ENCODE peak calls at places on chromosomes 13 and 19, in four cellular contexts. T, S, K and D are unnamed samples.

GRCh38 chr19:19434483-19435045 is 29.1 kb downstream of the GATAD2A start:
- DNase-seq in T (no peak), S (peak; percentile 32), K (no peak), D (peak; percentile 85)

GRCh38 chr13:77002590-77003190 is 10.8 kb downstream of the CLN5 start:
- DNase-seq in T (peak; percentile 44), S (no peak), K (peak; percentile 10), D (no peak)

GRCh38 chr19:33054623-33055022 is 10.1 kb downstream of the RHPN2 start:
- DNase-seq in T (peak; percentile 50), S (no peak), K (peak; percentile 67), D (no peak)

GRCh38 chr19:19120308-19121156 is 17.7 kb downstream of the TMEM161A start:
- DNase-seq in T (peak; percentile 72), S (peak; percentile 48), K (no peak), D (peak; percentile 86)

GRCh38 chr13:50130686-50131051 is 115.4 kb downstream of the KCNRG start:
- DNase-seq in T (peak; percentile 22), S (no peak), K (no peak), D (peak; percentile 39)

GRCh38 chr13:25659091-25659502 is 287.3 kb downstream of the ATP8A2 start:
- DNase-seq in T (peak; percentile 11), S (no peak), K (peak; percentile 31), D (no peak)

GRCh38 chr13:94419304-94419943 is 60.1 kb downstream of the DCT start:
- DNase-seq in T (no peak), S (no peak), K (peak; percentile 31), D (no peak)

GRCh38 chr19:53828531-53828930 is 4.4 kb upstream of the NLRP12 start:
- DNase-seq in T (no peak), S (no peak), K (no peak), D (no peak)

GRCh38 chr19:2129022-2129421 is 22.3 kb downstream of the AP3D1 start:
- DNase-seq in T (no peak), S (no peak), K (no peak), D (no peak)

GRCh38 chr13:108924154-108924940 is 294.9 kb downstream of the MYO16 start:
- DNase-seq in T (no peak), S (no peak), K (peak; percentile 35), D (no peak)

GRCh38 chr19:3535235-3535921 is 3.6 kb upstream of the TEKTIP1 start:
- DNase-seq in T (no peak), S (no peak), K (no peak), D (no peak)

GRCh38 chr19:38922482-38922881 is 8.1 kb downstream of the SARS2 start:
- DNase-seq in T (no peak), S (no peak), K (no peak), D (no peak)

GRCh38 chr13:29918845-29919244 is 68.4 kb upstream of the UBL3 start:
- DNase-seq in T (no peak), S (no peak), K (peak; percentile 95), D (no peak)

GRCh38 chr13:40271511-40271910 is 394.9 kb downstream of the FOXO1 start:
- DNase-seq in T (no peak), S (peak; percentile 31), K (no peak), D (no peak)

GRCh38 chr13:33307820-33308219 is 22.3 kb upstream of the STARD13 start:
- DNase-seq in T (no peak), S (no peak), K (no peak), D (no peak)

DNA sequence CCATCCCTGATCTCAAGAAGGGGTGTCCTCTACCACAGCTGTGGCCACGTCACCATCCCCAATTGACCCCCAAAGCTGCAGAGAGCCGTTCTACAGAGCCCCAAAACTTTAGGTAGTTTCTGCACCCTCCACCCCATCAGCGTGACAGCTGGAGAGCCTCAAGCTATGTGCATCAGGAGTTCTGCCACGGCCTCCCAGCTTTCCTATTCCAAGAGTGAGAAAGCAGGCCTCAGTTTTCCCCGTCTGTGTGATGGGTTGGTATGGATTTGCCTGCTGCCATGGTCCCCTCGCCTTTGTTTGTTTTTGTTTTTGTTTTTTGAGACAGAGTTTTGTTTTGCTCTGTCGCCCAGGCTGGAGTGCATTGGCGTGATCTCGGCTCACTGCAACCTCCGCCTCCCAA is 1.5 kb downstream of the BCL3 start:
- DNase-seq in T (no peak), S (no peak), K (no peak), D (no peak)
- H3K27ac ChIP-seq in T (no peak overlapping the region), S (no peak overlapping the region), K (no peak overlapping the region), D (peak overlapping the region; percentile 93)

GRCh38 chr13:70723732-70724131 is 615.5 kb upstream of the KLHL1 start:
- DNase-seq in T (no peak), S (no peak), K (no peak), D (no peak)
- TF ChIP-seq CTCF in T (peak; percentile 52), S (no peak), K (peak; percentile 24), D (no peak)

GRCh38 chr13:51827254-51827653 is 17.7 kb downstream of the TMEM272 start:
- DNase-seq in T (no peak), S (no peak), K (no peak), D (no peak)

GRCh38 chr13:51826606-51827005 is 18.4 kb downstream of the TMEM272 start:
- DNase-seq in T (no peak), S (peak; percentile 57), K (peak; percentile 48), D (no peak)

GRCh38 chr13:51825165-51825592 is 19.8 kb downstream of the TMEM272 start:
- DNase-seq in T (no peak), S (no peak), K (peak; percentile 41), D (no peak)

GRCh38 chr13:51823861-51824260 is 19.9 kb upstream of the DHRS12 start:
- DNase-seq in T (no peak), S (no peak), K (no peak), D (no peak)

DNA sequence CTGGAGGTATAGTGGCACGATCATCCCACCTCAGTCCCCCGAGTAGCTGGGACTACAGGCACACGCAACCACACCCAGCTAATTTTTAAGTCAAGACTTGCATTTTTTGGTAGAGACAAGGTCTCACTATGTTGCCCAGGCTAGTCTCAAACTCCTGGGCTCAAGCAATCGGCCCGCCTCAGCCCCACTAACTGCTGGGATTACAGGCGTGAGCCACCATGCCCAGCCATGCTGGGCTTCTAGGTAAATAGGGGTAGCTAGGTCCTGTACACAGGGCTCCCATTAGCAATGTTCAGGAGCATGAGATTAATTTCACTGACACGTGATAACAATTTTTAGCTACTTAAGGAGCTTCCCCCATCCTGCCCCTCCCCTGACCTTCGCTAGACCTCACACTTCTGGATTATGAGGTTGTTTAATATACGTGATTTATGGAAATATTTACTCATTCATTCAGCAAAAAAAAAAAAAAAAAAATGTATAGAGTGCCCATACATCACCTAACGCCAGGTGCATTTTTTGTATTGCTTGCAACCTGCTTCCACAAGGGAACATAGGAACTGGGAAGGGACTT is 19.2 kb downstream of the TMEM272 start:
- DNase-seq in T (no peak), S (no peak), K (no peak), D (no peak)
- H3K27ac ChIP-seq in T (no peak overlapping the region), S (no peak overlapping the region), K (no peak overlapping the region), D (no peak overlapping the region)

DNA sequence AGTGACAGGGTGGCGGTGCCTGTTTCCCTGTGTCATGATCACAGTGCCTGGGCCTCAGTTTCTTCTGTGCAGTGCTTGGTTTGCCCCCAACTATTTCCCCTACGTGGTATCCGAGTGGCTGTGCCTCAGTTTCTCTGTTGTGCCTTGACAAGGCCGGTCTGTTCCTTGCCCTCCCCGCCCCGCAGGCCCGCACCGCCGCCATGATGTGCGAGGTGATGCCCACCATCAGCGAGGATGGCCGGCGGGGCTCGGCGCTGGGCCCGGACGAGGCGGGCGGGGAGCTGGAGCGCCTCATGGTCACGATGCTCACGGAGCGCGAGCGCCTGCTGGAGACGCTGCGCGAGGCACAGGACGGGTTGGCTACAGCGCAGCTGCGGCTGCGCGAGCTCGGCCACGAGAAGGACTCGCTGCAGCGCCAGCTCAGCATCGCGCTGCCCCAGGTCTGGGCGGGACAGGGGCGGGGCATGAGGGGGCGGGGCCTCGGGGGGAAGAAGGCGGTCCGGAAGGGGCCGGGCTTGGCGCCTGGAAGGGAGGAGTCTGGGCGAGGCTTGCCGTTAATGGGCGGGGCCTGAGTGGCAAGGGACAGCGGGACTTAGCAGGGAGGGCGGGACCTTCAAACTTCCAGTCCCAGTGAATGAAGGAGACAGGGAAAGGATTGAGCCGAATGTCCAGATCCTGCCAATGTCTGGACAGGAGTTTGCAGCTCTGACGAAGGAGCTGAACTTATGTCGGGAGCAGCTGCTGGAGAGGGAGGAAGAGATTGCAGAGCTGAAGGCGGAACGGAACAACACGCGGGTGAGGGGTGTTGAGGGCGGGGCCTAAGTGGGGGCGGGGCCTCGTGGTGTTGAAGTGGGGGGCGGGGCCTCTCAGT is 8.6 kb downstream of the PPFIA3 start:
- DNase-seq in T (peak; percentile 98), S (peak; percentile 97), K (peak; percentile 93), D (peak; percentile 98)
- TF ChIP-seq CTCF in T (no peak), S (no peak), K (peak; percentile 33), D (no peak)